ENCODE peak calls at places on chromosomes 1 and 21, in nine cellular contexts. Y is body of pancreas, K is HCT116, W is uterus, N is NB4, E is esophagus squamous epithelium, M is prostate gland, T is ovary, R is heart left ventricle. L is an unnamed sample.

GRCh38 chr1:182054698-182055326 is 6.7 kb downstream of the ZNF648 start:
- DNase-seq in M (peak), R (no peak), N (peak), Y (peak), T (no peak), E (no peak), K (peak), W (peak), L (peak)

GRCh38 chr1:239233626-239234025 is 152.7 kb upstream of the CHRM3 start:
- DNase-seq in E (no peak), N (peak), K (no peak), T (no peak), W (no peak), R (no peak), Y (no peak), M (no peak), L (no peak)

GRCh38 chr1:24536391-24536840 is 19.5 kb upstream of the NCMAP start:
- DNase-seq in Y (peak), K (peak), N (peak), R (no peak), E (no peak), T (no peak), M (no peak), W (no peak), L (no peak)

GRCh38 chr21:15797577-15798363 is 68.0 kb downstream of the USP25 start:
- DNase-seq in W (no peak), E (no peak), K (no peak), M (no peak), N (no peak), R (no peak), T (no peak), Y (no peak), L (no peak)

GRCh38 chr1:74392186-74392585 is 120.2 kb downstream of the LRRC53 start:
- DNase-seq in R (no peak), Y (no peak), K (no peak), N (no peak), M (no peak), W (no peak), E (no peak), T (no peak), L (no peak)

GRCh38 chr1:63817152-63817667 is 43.4 kb downstream of the ROR1 start:
- DNase-seq in Y (peak), K (no peak), T (no peak), M (no peak), R (no peak), W (no peak), E (no peak), N (no peak), L (no peak)

GRCh38 chr1:229832695-229833094 is 206.6 kb downstream of the URB2 start:
- DNase-seq in W (no peak), E (no peak), T (no peak), N (no peak), K (no peak), R (no peak), M (no peak), Y (no peak), L (no peak)

GRCh38 chr21:35291034-35291433 is 241.9 kb upstream of the RUNX1 start:
- DNase-seq in Y (no peak), R (no peak), W (no peak), N (no peak), K (no peak), E (no peak), M (no peak), T (no peak), L (no peak)

GRCh38 chr21:44399151-44399954 is 45.9 kb downstream of the TRPM2 start:
- DNase-seq in K (no peak), N (no peak), E (no peak), T (no peak), Y (no peak), M (no peak), W (no peak), R (no peak), L (no peak)

GRCh38 chr1:154845879-154846278 is 24.2 kb downstream of the KCNN3 start:
- DNase-seq in T (no peak), E (no peak), N (no peak), Y (no peak), K (no peak), R (no peak), M (no peak), W (no peak), L (no peak)

GRCh38 chr1:183845681-183846080 is 40.8 kb downstream of the RGL1 start:
- DNase-seq in T (no peak), K (no peak), M (no peak), E (no peak), R (no peak), N (no peak), W (no peak), Y (no peak), L (no peak)

GRCh38 chr1:32886012-32886827 is at the start of gene HPCA:
- DNase-seq in Y (peak), R (peak), T (peak), E (no peak), W (no peak), K (no peak), M (no peak), N (peak), L (no peak)

GRCh38 chr1:165383067-165383466 is 26.6 kb upstream of the LMX1A start:
- DNase-seq in Y (no peak), E (no peak), W (peak), R (peak), K (no peak), M (peak), T (peak), N (no peak), L (peak)

GRCh38 chr21:44952116-44952928 is 12.5 kb downstream of the SLX9 start:
- DNase-seq in R (peak), E (no peak), Y (no peak), N (no peak), M (no peak), K (no peak), T (no peak), W (no peak), L (no peak)

GRCh38 chr1:107003972-107004371 is 52.5 kb upstream of the PRMT6 start:
- DNase-seq in E (no peak), T (no peak), N (no peak), K (no peak), R (no peak), W (no peak), Y (no peak), M (no peak), L (no peak)

GRCh38 chr21:41857771-41858300 is 21.3 kb downstream of the PRDM15 start:
- DNase-seq in K (no peak), E (no peak), R (no peak), M (no peak), T (no peak), W (no peak), Y (no peak), N (no peak), L (no peak)

GRCh38 chr1:64471218-64471719 is 1.3 kb downstream of the CACHD1 start:
- DNase-seq in N (no peak), W (peak), Y (peak), T (peak), K (no peak), M (peak), R (peak), E (no peak), L (peak)

GRCh38 chr1:11053758-11054137 is 6.1 kb downstream of the SRM start:
- DNase-seq in W (no peak), N (peak), E (no peak), R (no peak), Y (peak), M (no peak), T (peak), K (no peak), L (no peak)

GRCh38 chr1:22739648-22740385 is 29.2 kb downstream of the EPHB2 start:
- DNase-seq in E (no peak), Y (no peak), N (no peak), K (no peak), R (no peak), M (no peak), W (no peak), T (peak), L (peak)

GRCh38 chr1:224534731-224535130 is 81.4 kb upstream of the CNIH3 start:
- DNase-seq in R (no peak), N (no peak), K (no peak), E (no peak), T (no peak), Y (peak), M (no peak), W (no peak), L (no peak)

GRCh38 chr1:116508984-116509980 is 61.5 kb downstream of the CD58 start:
- DNase-seq in Y (no peak), N (peak), E (no peak), R (no peak), M (no peak), W (no peak), T (no peak), K (peak), L (no peak)

GRCh38 chr1:236524142-236524891 is 535 bp downstream of the LGALS8 start:
- DNase-seq in E (no peak), K (peak), W (peak), T (no peak), M (peak), N (peak), R (peak), Y (peak), L (no peak)

GRCh38 chr1:37901893-37902225 is 42.5 kb upstream of the MTF1 start:
- DNase-seq in N (no peak), E (no peak), W (no peak), T (no peak), Y (no peak), R (no peak), K (no peak), M (no peak), L (no peak)

GRCh38 chr1:38183094-38183493 is 136.5 kb upstream of the POU3F1 start:
- DNase-seq in M (no peak), Y (no peak), W (no peak), T (no peak), E (no peak), R (no peak), N (no peak), K (no peak), L (no peak)

GRCh38 chr1:160628799-160629263 is 18.0 kb downstream of the SLAMF1 start:
- DNase-seq in W (no peak), M (no peak), Y (no peak), T (no peak), K (no peak), N (no peak), R (no peak), E (no peak), L (no peak)

GRCh38 chr1:248821101-248821500 is 4.6 kb downstream of the SH3BP5L start:
- DNase-seq in K (no peak), T (no peak), R (no peak), M (no peak), W (no peak), E (no peak), Y (no peak), N (no peak), L (peak)

GRCh38 chr1:99647460-99647859 is 1.5 kb downstream of the PALMD start:
- DNase-seq in Y (no peak), M (peak), W (no peak), N (no peak), K (no peak), R (peak), E (no peak), T (no peak), L (no peak)

GRCh38 chr1:214923516-214923915 is 159.0 kb upstream of the KCNK2 start:
- DNase-seq in K (no peak), N (no peak), W (no peak), E (no peak), M (no peak), Y (no peak), T (no peak), R (no peak), L (no peak)

GRCh38 chr1:232585486-232585885 is 44.4 kb downstream of the SIPA1L2 start:
- DNase-seq in K (no peak), M (no peak), Y (no peak), E (no peak), T (no peak), R (no peak), W (no peak), N (no peak), L (no peak)

GRCh38 chr1:2179283-2180013 is 15.1 kb downstream of the FAAP20 start:
- DNase-seq in M (no peak), R (no peak), T (no peak), N (no peak), W (no peak), K (no peak), E (no peak), Y (no peak), L (no peak)

GRCh38 chr1:211938473-211939080 is 96.8 kb downstream of the INTS7 start:
- DNase-seq in W (no peak), K (no peak), Y (no peak), T (no peak), R (no peak), E (no peak), M (no peak), N (no peak), L (no peak)

GRCh38 chr1:223628233-223628632 is 37.3 kb downstream of the CAPN8 start:
- DNase-seq in E (no peak), W (no peak), N (peak), Y (peak), K (peak), R (peak), M (peak), T (peak), L (no peak)

GRCh38 chr1:199551967-199552565 is 475.4 kb upstream of the NR5A2 start:
- DNase-seq in R (peak), E (no peak), W (no peak), M (no peak), T (no peak), K (peak), Y (peak), N (peak), L (no peak)

GRCh38 chr1:151993084-151993733 is 450 bp downstream of the S100A10 start:
- DNase-seq in N (peak), Y (peak), K (no peak), E (no peak), W (peak), M (no peak), T (peak), R (peak), L (peak)

GRCh38 chr1:46422261-46422871 is 28.2 kb downstream of the FAAH start:
- DNase-seq in Y (no peak), M (no peak), T (no peak), N (no peak), W (no peak), E (no peak), R (no peak), K (no peak), L (no peak)

GRCh38 chr1:17521946-17522612 is 17.4 kb upstream of the ARHGEF10L start:
- DNase-seq in N (no peak), K (no peak), W (no peak), E (no peak), R (no peak), Y (no peak), M (no peak), T (no peak), L (no peak)

GRCh38 chr1:31701137-31701736 is 2.6 kb downstream of the COL16A1 start:
- DNase-seq in R (peak), E (no peak), M (peak), N (peak), Y (peak), K (no peak), W (peak), T (peak), L (peak)

GRCh38 chr1:24932284-24932683 is 2.2 kb upstream of the RUNX3 start:
- DNase-seq in W (no peak), T (no peak), M (no peak), R (no peak), Y (no peak), K (peak), E (no peak), N (peak), L (no peak)

DNA sequence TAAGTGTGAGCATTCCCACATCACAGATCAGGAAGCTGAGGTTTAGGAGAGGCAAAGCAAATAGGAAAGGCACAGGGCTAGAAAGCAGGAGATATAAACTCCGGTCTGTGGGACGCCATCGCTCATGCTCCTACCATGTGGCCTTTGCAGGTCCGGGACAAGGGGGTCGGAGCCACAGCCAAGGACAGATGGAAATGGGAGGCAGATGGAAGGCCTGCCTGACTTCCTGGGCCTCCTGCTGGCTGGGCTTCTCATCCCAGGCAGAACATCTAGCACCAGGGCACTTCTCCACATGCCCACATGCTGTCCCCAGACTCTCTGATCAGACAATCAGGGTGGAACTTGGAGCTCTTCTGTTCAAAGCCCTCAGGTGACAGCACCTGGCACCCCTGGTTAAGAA is 173.2 kb upstream of the EDN2 start:
- DNase-seq in T (no peak), N (no peak), K (no peak), E (no peak), M (no peak), R (no peak), Y (no peak), W (no peak), L (peak)
- TF ChIP-seq CTCF in T (no peak), N (no peak), K (peak), E (no peak), M (no peak), R (no peak), Y (no peak), W (no peak), L (no peak)

DNA sequence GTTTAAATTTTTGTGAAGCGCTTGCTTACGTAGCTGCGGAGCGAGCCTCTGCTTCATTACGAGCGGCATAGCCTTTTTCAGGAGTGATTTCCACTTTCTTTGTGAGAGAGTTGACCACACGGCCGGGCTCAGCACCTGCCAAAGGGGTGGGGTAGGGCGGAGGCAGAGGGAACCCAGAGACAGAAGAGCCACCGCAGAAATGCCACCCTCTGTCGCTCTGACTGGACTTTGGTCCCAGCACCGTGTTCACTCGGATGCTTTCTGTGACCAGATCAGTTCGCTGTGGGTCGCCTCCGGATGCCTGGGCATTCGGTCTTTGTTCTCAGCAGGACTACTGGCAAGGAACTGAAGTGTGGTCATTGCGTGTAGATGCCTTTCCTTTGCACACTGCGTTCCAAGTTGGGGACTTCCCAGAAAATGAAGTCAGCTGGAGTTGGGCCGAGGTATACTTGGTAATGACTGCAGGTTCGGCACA is 897 bp downstream of the CHODL start:
- DNase-seq in E (no peak), T (no peak), R (peak), W (no peak), Y (no peak), M (no peak), N (no peak), K (no peak), L (no peak)
- H3K4me3 ChIP-seq in E (no peak), T (peak), R (peak), W (peak), Y (no peak), M (peak), N (no peak), K (no peak), L (no peak)

DNA sequence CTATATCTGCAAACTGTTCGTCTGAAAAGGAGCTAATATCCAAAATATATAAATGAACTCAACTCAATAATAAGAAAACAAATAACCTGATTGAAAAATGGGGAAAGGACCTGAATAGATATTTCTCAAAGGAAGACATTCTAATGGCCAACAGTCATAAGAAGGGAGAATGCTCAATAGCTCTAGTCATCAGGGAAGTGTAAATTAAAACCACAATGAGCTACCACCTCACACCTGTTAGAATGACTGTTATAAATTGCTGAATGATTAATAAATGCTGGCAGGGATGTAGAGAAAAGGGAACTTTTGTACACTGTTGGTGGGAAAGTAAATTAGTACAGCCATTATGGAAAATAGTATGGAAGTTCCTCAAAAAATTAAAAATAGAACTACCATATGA is 21.2 kb upstream of the C1orf115 start:
- DNase-seq in E (no peak), N (no peak), Y (no peak), R (no peak), K (no peak), T (no peak), M (no peak), W (no peak), L (no peak)
- TF ChIP-seq POLR2A in E (no peak), N (no peak), Y (no peak), R (no peak), K (no peak), T (no peak), M (no peak), W (no peak), L (no peak)

DNA sequence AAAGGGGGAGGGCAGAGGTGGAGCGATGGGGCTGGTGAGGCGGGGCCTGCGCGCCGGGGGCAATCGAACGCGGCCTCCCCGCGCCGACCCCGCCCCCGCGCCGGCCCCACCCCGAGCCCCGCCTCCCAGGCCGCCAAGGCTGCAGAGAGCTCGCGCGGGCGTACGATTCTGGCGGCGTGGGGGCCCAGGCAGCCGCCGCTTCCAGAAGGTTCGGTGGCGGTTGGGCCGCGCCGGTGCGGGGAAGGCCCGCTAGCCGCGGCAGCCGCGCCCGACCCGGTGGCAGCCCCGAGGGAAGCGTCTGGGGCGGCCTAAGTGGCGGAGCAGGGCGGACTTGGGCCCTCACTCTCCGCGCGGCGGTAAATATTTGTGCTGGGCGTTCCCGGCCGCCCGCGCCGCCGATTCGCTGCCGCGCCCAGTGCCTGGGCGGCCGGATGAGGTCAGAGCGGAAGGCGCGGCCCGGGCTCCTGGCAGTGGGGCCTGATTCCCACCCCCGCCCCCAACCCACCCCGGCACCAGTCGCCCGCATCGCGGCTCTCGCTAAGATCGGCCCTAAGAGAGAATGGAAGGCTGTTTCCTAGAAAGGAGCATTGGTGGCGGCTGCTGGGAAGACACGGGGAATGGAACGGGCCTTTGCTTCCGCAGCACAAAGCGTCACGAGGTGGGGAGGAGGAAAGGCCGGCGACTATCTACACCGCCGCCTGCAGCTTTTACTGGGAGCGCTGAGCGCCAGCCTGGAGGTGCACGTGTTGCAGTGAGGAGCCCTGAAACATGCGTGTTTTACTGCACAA is at the start of gene ACOT7:
- DNase-seq in R (peak), E (peak), M (peak), N (peak), Y (peak), W (peak), T (peak), K (peak), L (peak)
- TF ChIP-seq CTCF in R (no peak), E (peak), M (peak), N (no peak), Y (peak), W (peak), T (no peak), K (no peak), L (no peak)

GRCh38 chr1:231160851-231161710 is 777 bp upstream of the TRIM67 start:
- DNase-seq in W (no peak), E (no peak), T (no peak), R (no peak), K (no peak), N (no peak), M (no peak), Y (no peak), L (no peak)
- H3K4me3 ChIP-seq in W (no peak), E (no peak), T (no peak), R (peak), K (no peak), N (no peak), M (no peak), Y (no peak), L (no peak)

GRCh38 chr1:201748331-201748730 is 80.6 kb upstream of the IPO9 start:
- DNase-seq in E (no peak), W (no peak), K (no peak), M (no peak), N (no peak), R (no peak), Y (no peak), T (no peak), L (no peak)
- TF ChIP-seq POLR2A in E (no peak), W (no peak), K (no peak), M (no peak), N (no peak), R (no peak), Y (no peak), T (no peak), L (no peak)

DNA sequence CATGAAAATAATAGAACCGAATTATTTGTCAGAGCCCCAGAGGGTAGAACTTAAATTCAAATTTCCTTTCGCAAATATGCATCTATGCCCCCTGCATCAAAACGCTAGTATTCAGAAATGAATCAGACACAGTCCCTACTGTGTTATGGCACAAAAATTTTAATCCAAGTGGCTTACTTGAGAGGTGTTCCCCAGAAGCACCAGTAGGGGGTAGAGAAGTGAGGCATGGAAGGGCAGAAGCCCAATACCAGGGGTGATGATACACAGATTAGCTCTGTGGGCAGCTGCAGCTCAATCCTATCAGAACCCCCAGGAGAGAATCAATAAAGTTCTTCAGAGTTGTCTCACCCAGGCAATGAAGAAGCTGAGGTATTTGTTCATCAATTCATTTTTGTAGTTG is 342.2 kb downstream of the OMA1 start:
- DNase-seq in N (peak), M (no peak), Y (no peak), W (no peak), R (no peak), K (no peak), T (no peak), E (no peak), L (no peak)
- TF ChIP-seq CTCF in N (peak), M (no peak), Y (no peak), W (no peak), R (no peak), K (peak), T (no peak), E (no peak), L (no peak)